ENCODE peak calls at places on chromosomes 7 and 10, in six cellular contexts. T, J, N, O, Y and F are unnamed samples.

GRCh38 chr10:45444976-45445898 is 71.2 kb downstream of the ALOX5 start:
- DNase-seq in O (no peak), N (no peak), T (no peak), J (no peak), Y (no peak), F (no peak)

GRCh38 chr10:112446055-112446854 is 459 bp downstream of the ZDHHC6 start:
- DNase-seq in O (no peak), J (no peak), N (peak; percentile 17), Y (peak; percentile 43), T (peak; percentile 44), F (peak; percentile 47)

GRCh38 chr10:115879372-115879771 is 393.6 kb downstream of the GFRA1 start:
- DNase-seq in J (no peak), O (no peak), N (no peak), T (no peak), Y (no peak), F (no peak)

GRCh38 chr10:110808123-110808522 is 63.6 kb upstream of the PDCD4 start:
- DNase-seq in O (no peak), Y (no peak), N (no peak), J (no peak), T (no peak), F (no peak)

GRCh38 chr7:131328387-131329175 is 905 bp downstream of the MKLN1 start:
- DNase-seq in Y (peak; percentile 29), O (peak; percentile 14), T (peak; percentile 30), J (no peak), N (peak; percentile 38), F (peak; percentile 51)

GRCh38 chr10:123565691-123566660 is 100.2 kb upstream of the GPR26 start:
- DNase-seq in Y (no peak), J (no peak), T (no peak), N (no peak), O (no peak), F (no peak)

GRCh38 chr10:79084012-79084971 is 15.5 kb downstream of the ZMIZ1 start:
- DNase-seq in J (no peak), T (peak; percentile 93), N (peak; percentile 89), O (peak; percentile 80), Y (peak; percentile 94), F (peak; percentile 85)

GRCh38 chr10:21230219-21230618 is 295.3 kb downstream of the SKIDA1 start:
- DNase-seq in J (no peak), T (no peak), O (no peak), Y (no peak), N (no peak), F (no peak)

GRCh38 chr10:95341716-95342130 is 50.9 kb upstream of the PDLIM1 start:
- DNase-seq in T (no peak), J (no peak), Y (no peak), N (peak; percentile 85), O (peak; percentile 19), F (peak; percentile 76)

GRCh38 chr10:77168161-77168560 is 469.4 kb downstream of the KCNMA1 start:
- DNase-seq in J (no peak), T (peak; percentile 80), Y (peak; percentile 65), O (no peak), N (no peak), F (no peak)

GRCh38 chr10:75542084-75542483 is 110.7 kb downstream of the LRMDA start:
- DNase-seq in T (no peak), O (no peak), Y (no peak), J (no peak), N (no peak), F (peak; percentile 59)

GRCh38 chr10:107552963-107553362 is 388.5 kb upstream of the SORCS1 start:
- DNase-seq in T (no peak), N (peak; percentile 2), J (no peak), O (no peak), Y (no peak), F (no peak)

GRCh38 chr7:24739306-24739705 is 18.0 kb downstream of the GSDME start:
- DNase-seq in O (no peak), Y (no peak), J (no peak), N (no peak), T (no peak), F (no peak)

GRCh38 chr10:117366741-117367140 is 8.5 kb downstream of the PDZD8 start:
- DNase-seq in Y (peak; percentile 59), T (peak; percentile 71), J (no peak), O (no peak), N (no peak), F (no peak)

GRCh38 chr10:55519264-55519663 is 718.2 kb upstream of the PCDH15 start:
- DNase-seq in N (no peak), O (no peak), J (no peak), T (no peak), Y (no peak), F (no peak)

GRCh38 chr7:96870934-96871333 is 134.4 kb upstream of the DLX6 start:
- DNase-seq in Y (peak; percentile 89), J (no peak), O (no peak), N (no peak), T (peak; percentile 83), F (no peak)

GRCh38 chr10:96664563-96664962 is 55.8 kb downstream of the PIK3AP1 start:
- DNase-seq in N (no peak), Y (peak; percentile 6), J (no peak), O (no peak), T (no peak), F (no peak)

GRCh38 chr7:115533785-115534184 is 496.8 kb downstream of the TFEC start:
- DNase-seq in O (peak; percentile 18), Y (peak; percentile 37), T (peak; percentile 70), N (no peak), J (no peak), F (peak; percentile 52)

GRCh38 chr7:50849991-50850390 is 67.3 kb upstream of the GRB10 start:
- DNase-seq in Y (no peak), T (no peak), O (no peak), N (no peak), J (no peak), F (no peak)

GRCh38 chr10:62250594-62251198 is 17.9 kb downstream of the RTKN2 start:
- DNase-seq in Y (peak; percentile 96), J (no peak), N (no peak), T (peak; percentile 97), O (peak; percentile 75), F (peak; percentile 82)

GRCh38 chr10:43234471-43235041 is 32.3 kb downstream of the RASGEF1A start:
- DNase-seq in J (no peak), O (no peak), T (no peak), Y (no peak), N (no peak), F (no peak)

GRCh38 chr7:96598421-96598820 is 111.2 kb downstream of the SEM1 start:
- DNase-seq in Y (no peak), J (no peak), T (no peak), N (no peak), O (no peak), F (no peak)

GRCh38 chr10:121138112-121138860 is 287.1 kb downstream of the WDR11 start:
- DNase-seq in O (no peak), J (no peak), Y (no peak), N (no peak), T (no peak), F (no peak)

GRCh38 chr7:73852500-73852899 is 8.5 kb upstream of the TMEM270 start:
- DNase-seq in J (no peak), N (no peak), Y (no peak), T (no peak), O (no peak), F (no peak)

GRCh38 chr10:7239312-7239985 is 171.4 kb downstream of the SFMBT2 start:
- DNase-seq in N (no peak), Y (no peak), J (no peak), T (no peak), O (no peak), F (no peak)
- TF ChIP-seq CTCF in N (no peak), Y (no peak), J (no peak), T (no peak), O (no peak), F (no peak)

GRCh38 chr7:99408347-99409191 is at the start of the genes BUD31 and PDAP1:
- DNase-seq in J (peak; percentile 92), O (peak; percentile 89), T (peak; percentile 89), N (peak; percentile 96), Y (peak; percentile 94), F (peak; percentile 94)

GRCh38 chr7:99409814-99410213 is 1.0 kb downstream of the BUD31 start:
- DNase-seq in N (no peak), Y (no peak), J (no peak), T (no peak), O (no peak), F (no peak)

GRCh38 chr7:99407849-99408346 is 499 bp downstream of the PDAP1 start:
- DNase-seq in T (peak; percentile 59), J (peak; percentile 40), N (peak; percentile 77), O (peak; percentile 68), Y (peak; percentile 71), F (peak; percentile 93)

GRCh38 chr7:99410635-99411034 is 1.9 kb downstream of the BUD31 start:
- DNase-seq in J (no peak), Y (no peak), N (no peak), T (no peak), O (no peak), F (no peak)

GRCh38 chr7:99409192-99409572 is 413 bp downstream of the BUD31 start:
- DNase-seq in Y (no peak), T (no peak), J (peak; percentile 23), N (no peak), O (no peak), F (no peak)
- H3K4me3 ChIP-seq in Y (peak overlapping the region; percentile 89), T (peak overlapping the region; percentile 84), J (peak overlapping the region; percentile 89), N (peak overlapping the region; percentile 65), O (peak overlapping the region; percentile 82), F (peak overlapping the region; percentile 98)

DNA sequence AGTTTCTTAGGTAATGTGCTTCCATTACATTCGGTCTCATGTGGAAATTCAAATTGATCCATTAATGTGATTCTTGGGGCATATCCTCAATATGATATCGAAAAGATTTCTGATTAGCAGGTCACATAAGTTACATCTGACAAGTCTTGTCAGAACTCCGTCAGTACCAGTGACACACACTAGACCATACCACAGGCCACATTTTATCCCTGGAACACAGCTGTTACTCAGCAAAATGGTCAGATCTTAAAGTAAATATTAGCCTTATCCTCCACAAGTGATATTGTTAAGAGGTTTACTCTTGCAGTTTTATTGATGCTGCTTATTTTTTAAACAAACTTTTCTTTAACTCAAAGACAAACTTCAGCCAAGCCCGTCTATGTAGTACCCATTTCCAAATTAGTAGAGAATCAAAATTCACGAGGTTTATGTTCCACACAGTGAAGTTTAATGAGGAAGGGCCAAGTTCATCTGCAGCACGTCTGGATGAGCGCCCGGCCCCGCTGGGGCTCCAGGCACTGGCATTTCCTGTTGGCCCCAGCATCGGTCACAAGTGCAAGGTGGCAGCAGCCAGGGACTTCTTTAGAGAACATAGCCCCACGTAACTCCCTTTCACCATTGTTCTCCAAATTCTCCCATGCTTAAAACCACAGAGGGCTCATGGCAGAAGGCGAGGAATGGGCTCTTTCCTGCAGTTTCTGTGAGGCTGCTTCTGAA is 132.2 kb downstream of the VIPR2 start:
- DNase-seq in T (no peak), O (no peak), J (no peak), N (peak; percentile 11), Y (no peak), F (no peak)
- TF ChIP-seq CTCF in T (no peak), O (no peak), J (no peak), N (no peak), Y (no peak), F (no peak)

GRCh38 chr7:13984831-13985685 is 4.4 kb downstream of the ETV1 start:
- DNase-seq in Y (no peak), O (no peak), N (peak; percentile 54), T (no peak), J (no peak), F (no peak)

GRCh38 chr7:13981070-13981469 is 8.4 kb downstream of the ETV1 start:
- DNase-seq in T (peak; percentile 91), Y (peak; percentile 94), O (peak; percentile 98), J (peak; percentile 19), N (peak; percentile 99), F (peak; percentile 99)

GRCh38 chr7:13982940-13983677 is 6.4 kb downstream of the ETV1 start:
- DNase-seq in T (no peak), O (peak; percentile 8), J (no peak), Y (no peak), N (peak; percentile 43), F (peak; percentile 18)

GRCh38 chr7:13980474-13980873 is 9.0 kb downstream of the ETV1 start:
- DNase-seq in Y (no peak), N (peak; percentile 18), J (no peak), T (no peak), O (no peak), F (no peak)

GRCh38 chr7:13979671-13980438 is 9.6 kb downstream of the ETV1 start:
- DNase-seq in T (peak; percentile 32), N (peak; percentile 88), O (peak; percentile 69), J (no peak), Y (peak; percentile 7), F (peak; percentile 80)
- H3K4me3 ChIP-seq in T (no peak overlapping the region), N (peak overlapping the region; percentile 6), O (no peak overlapping the region), J (no peak overlapping the region), Y (no peak overlapping the region), F (no peak overlapping the region)